ENCODE peak calls at places on chromosomes 6 and 20, in four cellular contexts. Q is non-pigmented ciliary epithelial cell, E is nucleus accumbens, M is body of pancreas. T is an unnamed sample.

GRCh38 chr20:25496968-25497401 is 88.3 kb downstream of the NINL start:
- DNase-seq in Q (no peak), E (no peak), M (no peak), T (no peak)

GRCh38 chr6:130417951-130418350 is 52.1 kb downstream of the TMEM200A start:
- DNase-seq in Q (peak), E (no peak), M (no peak), T (no peak)

GRCh38 chr20:45444050-45444449 is 25.5 kb upstream of the WFDC2 start:
- DNase-seq in Q (no peak), E (no peak), M (no peak), T (no peak)

GRCh38 chr6:112879920-112880413 is 532.8 kb downstream of the RFPL4B start:
- DNase-seq in Q (no peak), E (no peak), M (peak), T (peak)

GRCh38 chr20:59850018-59850641 is 83.3 kb downstream of the SYCP2 start:
- DNase-seq in Q (no peak), E (no peak), M (no peak), T (no peak)

GRCh38 chr6:105359419-105360366 is 43.2 kb downstream of the PREP start:
- DNase-seq in Q (peak), E (no peak), M (no peak), T (no peak)

GRCh38 chr6:71478834-71479541 is 190.4 kb downstream of the OGFRL1 start:
- DNase-seq in Q (peak), E (no peak), M (no peak), T (no peak)

GRCh38 chr20:18359854-18360253 is 71.5 kb downstream of the ZNF133 start:
- DNase-seq in Q (no peak), E (no peak), M (no peak), T (no peak)

GRCh38 chr20:1328680-1329330 is at the start of gene SDCBP2:
- DNase-seq in Q (no peak), E (no peak), M (peak), T (peak)

GRCh38 chr6:30861257-30862048 is 22.9 kb upstream of the DDR1 start:
- DNase-seq in Q (no peak), E (no peak), M (no peak), T (no peak)

GRCh38 chr6:99761701-99762100 is 155.1 kb downstream of the PRDM13 start:
- DNase-seq in Q (no peak), E (no peak), M (no peak), T (no peak)

GRCh38 chr6:2940851-2941250 is 30.5 kb downstream of the SERPINB6 start:
- DNase-seq in Q (no peak), E (no peak), M (no peak), T (peak)

GRCh38 chr20:34713194-34713943 is 9.2 kb downstream of the TP53INP2 start:
- DNase-seq in Q (peak), E (no peak), M (peak), T (peak)

GRCh38 chr6:56650191-56650590 is 7.5 kb upstream of the DST start:
- DNase-seq in Q (no peak), E (no peak), M (no peak), T (no peak)

GRCh38 chr6:125974214-125974866 is 12.0 kb upstream of the TRMT11 start:
- DNase-seq in Q (no peak), E (no peak), M (no peak), T (no peak)

GRCh38 chr20:57513199-57513598 is 11.7 kb downstream of the CTCFL start:
- DNase-seq in Q (no peak), E (no peak), M (no peak), T (no peak)

GRCh38 chr6:32854376-32855178 is 585 bp downstream of the PSMB9 start:
- DNase-seq in Q (no peak), E (peak), M (peak), T (peak)